ENCODE peak calls at places on chromosome 12, in six cellular contexts. E, H, X, T, D and I are unnamed samples.
A peak's percentile ranks its signal among the peaks of the same experiment; 100 is the strongest.

GRCh38 chr12:89575405-89575804 is 49.6 kb upstream of the POC1B start:
- DNase-seq in E (no peak), H (no peak), T (no peak), X (no peak), D (no peak), I (no peak)

GRCh38 chr12:55847603-55848329 is 5.0 kb upstream of the MMP19 start:
- DNase-seq in E (no peak), H (peak; percentile 48), X (no peak), D (peak; percentile 89), T (peak; percentile 99), I (no peak)

GRCh38 chr12:55818140-55818728 is 393 bp downstream of the ORMDL2 start:
- DNase-seq in D (no peak), X (no peak), E (no peak), H (no peak), T (peak; percentile 18), I (no peak)

GRCh38 chr12:19915392-19916192 is 452.7 kb upstream of the PDE3A start:
- DNase-seq in X (no peak), H (no peak), E (no peak), D (no peak), T (peak; percentile 62), I (no peak)

GRCh38 chr12:132404435-132404855 is 75.1 kb upstream of the GALNT9 start:
- DNase-seq in D (peak; percentile 5), T (no peak), E (no peak), H (no peak), X (no peak), I (no peak)

GRCh38 chr12:62347922-62348650 is 87.9 kb downstream of the USP15 start:
- DNase-seq in X (no peak), H (no peak), E (no peak), D (no peak), T (peak; percentile 60), I (no peak)

GRCh38 chr12:64742371-64742770 is 16.8 kb downstream of the GNS start:
- DNase-seq in D (no peak), H (no peak), X (no peak), T (no peak), E (no peak), I (no peak)

GRCh38 chr12:61758661-61759060 is 501.5 kb upstream of the USP15 start:
- DNase-seq in T (no peak), H (no peak), D (no peak), E (no peak), X (no peak), I (no peak)

GRCh38 chr12:98803468-98804209 is 158.5 kb downstream of the APAF1 start:
- DNase-seq in T (no peak), D (no peak), E (no peak), X (no peak), H (no peak), I (no peak)

GRCh38 chr12:112971248-112971647 is 7.1 kb upstream of the OAS2 start:
- DNase-seq in H (no peak), X (no peak), T (no peak), D (peak; percentile 33), E (no peak), I (no peak)

GRCh38 chr12:64585085-64585484 is 25.2 kb upstream of the RASSF3 start:
- DNase-seq in D (no peak), H (no peak), T (no peak), X (no peak), E (no peak), I (no peak)

GRCh38 chr12:69658203-69658602 is 40.9 kb downstream of the BEST3 start:
- DNase-seq in E (no peak), D (no peak), T (no peak), H (no peak), X (no peak), I (no peak)

DNA sequence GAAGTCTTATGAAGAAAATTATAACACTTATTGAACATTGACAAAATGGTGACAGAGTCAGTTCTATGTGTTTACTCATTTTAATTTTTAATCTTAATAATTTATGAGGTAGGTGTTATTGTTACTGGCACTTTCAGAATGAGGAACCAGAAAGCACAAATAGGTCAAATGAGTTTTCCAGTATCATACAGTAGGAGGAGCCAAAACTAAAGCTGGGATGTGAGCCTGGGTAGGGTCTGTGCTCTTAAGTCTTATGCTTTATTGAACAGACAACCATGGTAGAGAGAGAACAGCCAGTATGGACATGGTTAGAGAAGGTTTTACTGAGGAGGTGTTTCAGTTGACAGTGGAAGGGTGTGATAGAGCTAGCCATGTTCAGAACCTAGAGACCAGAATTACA is 775.7 kb downstream of the TMTC2 start:
- DNase-seq in E (no peak), D (no peak), T (no peak), X (no peak), H (no peak), I (no peak)
- TF ChIP-seq CTCF in E (no peak), D (peak; percentile 23), T (no peak), X (no peak), H (no peak), I (no peak)

DNA sequence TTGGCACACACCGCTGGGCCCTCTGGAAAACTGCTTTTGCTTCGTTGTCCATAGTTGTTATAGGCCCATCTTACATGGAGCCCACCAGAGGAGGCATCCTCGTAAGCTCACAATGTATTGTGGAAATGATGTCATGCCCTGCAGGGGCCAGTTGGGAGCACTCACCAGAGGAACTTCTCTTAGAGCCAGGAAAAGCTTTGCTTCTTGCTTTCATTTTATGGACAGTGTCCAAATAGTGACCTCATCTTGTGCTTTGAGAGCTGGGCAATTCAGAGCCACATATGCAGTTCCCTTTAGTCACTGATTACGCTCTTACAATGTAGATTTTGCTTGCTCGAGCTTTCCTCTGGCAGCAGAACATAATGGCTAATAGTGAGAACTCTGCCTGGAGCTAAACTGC is 275.6 kb downstream of the AACS start:
- DNase-seq in H (peak; percentile 24), E (no peak), X (no peak), D (peak; percentile 18), T (peak; percentile 83), I (no peak)
- TF ChIP-seq CTCF in H (no peak), E (no peak), X (no peak), D (peak; percentile 17), T (no peak), I (no peak)

GRCh38 chr12:25135531-25136154 is 59.3 kb downstream of the DNAI7 start:
- DNase-seq in X (no peak), E (no peak), T (peak; percentile 27), D (no peak), H (no peak), I (no peak)
- TF ChIP-seq CTCF in X (no peak), E (no peak), T (no peak), D (no peak), H (no peak), I (peak; percentile 28)

GRCh38 chr12:8922544-8922943 is 8.2 kb downstream of the PHC1 start:
- DNase-seq in D (no peak), T (no peak), E (no peak), X (no peak), H (no peak), I (no peak)
- TF ChIP-seq CTCF in D (no peak), T (no peak), E (no peak), X (no peak), H (no peak), I (no peak)

DNA sequence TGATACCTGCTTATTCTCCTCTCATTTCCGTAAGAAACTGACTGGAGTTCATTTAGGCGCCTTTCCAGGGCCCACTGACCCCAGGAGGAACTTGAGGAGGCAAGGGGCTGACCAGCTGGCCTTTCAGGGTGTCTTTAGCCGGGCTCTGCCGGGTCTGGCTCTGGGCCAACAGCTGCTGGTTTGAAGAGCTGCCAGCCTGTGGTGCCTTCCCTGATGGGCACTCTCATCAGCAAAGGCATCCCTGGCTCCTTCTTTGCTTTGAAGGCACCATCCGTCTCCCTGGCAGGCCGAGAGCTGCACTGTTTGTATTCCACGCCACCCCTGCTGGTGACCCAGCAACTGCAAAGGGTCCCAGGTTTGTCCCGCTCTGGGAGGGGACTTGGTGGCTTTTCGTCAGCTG is 42.0 kb downstream of the IQSEC3 start:
- DNase-seq in H (no peak), D (peak; percentile 43), E (no peak), T (no peak), X (no peak), I (no peak)
- TF ChIP-seq CTCF in H (no peak), D (no peak), E (no peak), T (no peak), X (no peak), I (no peak)

GRCh38 chr12:40762072-40762471 is 69.8 kb downstream of the CNTN1 start:
- DNase-seq in X (no peak), D (no peak), H (no peak), E (no peak), T (no peak), I (no peak)
- TF ChIP-seq CTCF in X (no peak), D (no peak), H (no peak), E (no peak), T (no peak), I (peak; percentile 46)

DNA sequence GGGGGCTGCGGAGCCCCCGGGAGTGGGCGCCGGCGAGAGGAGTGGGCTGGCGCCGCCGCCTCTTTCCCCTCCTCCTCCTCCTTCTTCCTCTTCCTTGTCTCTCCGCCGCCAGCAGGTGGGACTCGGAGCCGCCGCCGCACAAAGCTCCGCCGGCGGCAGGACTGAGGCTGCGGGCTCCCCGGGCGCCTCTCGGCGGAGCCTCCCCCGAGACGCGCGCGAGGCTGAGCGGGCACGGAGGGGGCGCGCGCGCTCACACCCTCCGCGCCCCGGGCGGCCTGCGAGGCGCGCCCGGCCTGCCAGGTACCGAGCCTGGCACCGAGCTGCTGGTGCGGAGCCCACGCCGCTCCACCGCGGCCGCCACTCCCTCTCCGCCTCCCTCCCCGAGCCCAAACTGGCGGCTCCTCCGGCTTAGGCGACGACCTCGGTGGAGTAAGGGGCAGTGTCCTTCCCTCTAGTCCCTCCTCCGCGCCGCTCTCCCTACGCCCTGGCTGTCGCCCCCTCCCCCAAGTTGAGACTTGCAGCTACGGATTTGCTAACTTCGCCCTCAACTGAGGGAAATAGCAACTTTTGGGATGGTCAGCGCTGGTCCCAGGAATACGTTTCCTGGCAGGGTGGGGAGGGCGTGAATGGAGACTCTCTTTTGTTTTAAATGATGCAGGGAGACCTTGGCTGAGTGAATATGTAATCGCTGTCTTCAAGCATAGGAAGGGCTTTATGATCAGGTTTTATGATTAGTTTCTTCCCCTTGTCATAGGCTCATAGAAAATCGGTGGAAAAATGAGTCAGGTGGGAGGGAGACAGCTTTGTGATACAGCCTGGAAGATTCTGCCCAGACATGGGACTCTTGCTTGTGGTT is 199.5 kb upstream of the CAND1 start:
- DNase-seq in D (peak; percentile 28), X (peak; percentile 41), H (peak; percentile 44), E (no peak), T (peak; percentile 18), I (peak; percentile 73)
- TF ChIP-seq CTCF in D (peak; percentile 23), X (peak; percentile 31), H (no peak), E (no peak), T (no peak), I (peak; percentile 42)